ENCODE peak calls at places on chromosomes 4 and X, in eight cellular contexts. One of them, this sample, is unnamed.

GRCh38 chr4:38368612-38369011 is 295.4 kb upstream of the KLF3 start:
- DNase-seq in glutamatergic neuron: no peak
- DNase-seq in coronary artery: no peak
- DNase-seq in colonic mucosa: no peak
- DNase-seq in RWPE1: peak
- DNase-seq in progenitor cell of endocrine pancreas: no peak
- DNase-seq in neural progenitor cell: no peak
- DNase-seq in uterus: no peak
- DNase-seq in this sample: no peak

GRCh38 chrX:10636337-10636736 is 16.0 kb upstream of the MID1 start:
- DNase-seq in glutamatergic neuron: peak
- DNase-seq in coronary artery: no peak
- DNase-seq in colonic mucosa: peak
- DNase-seq in RWPE1: peak
- DNase-seq in progenitor cell of endocrine pancreas: no peak
- DNase-seq in neural progenitor cell: peak
- DNase-seq in uterus: peak
- DNase-seq in this sample: no peak

GRCh38 chrX:74242050-74242449 is 61.9 kb upstream of the ZCCHC13 start:
- DNase-seq in glutamatergic neuron: no peak
- DNase-seq in coronary artery: no peak
- DNase-seq in colonic mucosa: no peak
- DNase-seq in RWPE1: no peak
- DNase-seq in progenitor cell of endocrine pancreas: no peak
- DNase-seq in neural progenitor cell: no peak
- DNase-seq in uterus: no peak
- DNase-seq in this sample: no peak

GRCh38 chr4:48483006-48483776 is at the start of gene SLC10A4:
- DNase-seq in glutamatergic neuron: peak
- DNase-seq in coronary artery: no peak
- DNase-seq in colonic mucosa: no peak
- DNase-seq in RWPE1: no peak
- DNase-seq in progenitor cell of endocrine pancreas: peak
- DNase-seq in neural progenitor cell: peak
- DNase-seq in uterus: no peak
- DNase-seq in this sample: peak

GRCh38 chr4:78829296-78829695 is 53.1 kb downstream of the BMP2K start:
- DNase-seq in glutamatergic neuron: no peak
- DNase-seq in coronary artery: no peak
- DNase-seq in colonic mucosa: no peak
- DNase-seq in RWPE1: no peak
- DNase-seq in progenitor cell of endocrine pancreas: no peak
- DNase-seq in neural progenitor cell: no peak
- DNase-seq in uterus: no peak
- DNase-seq in this sample: no peak

GRCh38 chr4:153573881-153574807 is 108.0 kb downstream of the TMEM131L start:
- DNase-seq in glutamatergic neuron: no peak
- DNase-seq in coronary artery: no peak
- DNase-seq in colonic mucosa: peak
- DNase-seq in RWPE1: peak
- DNase-seq in progenitor cell of endocrine pancreas: no peak
- DNase-seq in neural progenitor cell: peak
- DNase-seq in uterus: peak
- DNase-seq in this sample: no peak

GRCh38 chrX:7574325-7574724 is 268.6 kb upstream of the VCX start:
- DNase-seq in glutamatergic neuron: no peak
- DNase-seq in coronary artery: no peak
- DNase-seq in colonic mucosa: no peak
- DNase-seq in RWPE1: peak
- DNase-seq in progenitor cell of endocrine pancreas: peak
- DNase-seq in neural progenitor cell: peak
- DNase-seq in uterus: no peak
- DNase-seq in this sample: peak

GRCh38 chrX:55816023-55816422 is 98.5 kb downstream of the RRAGB start:
- DNase-seq in glutamatergic neuron: no peak
- DNase-seq in coronary artery: no peak
- DNase-seq in colonic mucosa: no peak
- DNase-seq in RWPE1: no peak
- DNase-seq in progenitor cell of endocrine pancreas: no peak
- DNase-seq in neural progenitor cell: no peak
- DNase-seq in uterus: no peak
- DNase-seq in this sample: no peak

GRCh38 chr4:8850074-8850829 is 21.4 kb downstream of the HMX1 start:
- DNase-seq in glutamatergic neuron: peak
- DNase-seq in coronary artery: no peak
- DNase-seq in colonic mucosa: no peak
- DNase-seq in RWPE1: no peak
- DNase-seq in progenitor cell of endocrine pancreas: no peak
- DNase-seq in neural progenitor cell: no peak
- DNase-seq in uterus: no peak
- DNase-seq in this sample: no peak

GRCh38 chr4:83010522-83011318 is at the start of gene LIN54:
- DNase-seq in glutamatergic neuron: peak
- DNase-seq in coronary artery: peak
- DNase-seq in colonic mucosa: peak
- DNase-seq in RWPE1: peak
- DNase-seq in progenitor cell of endocrine pancreas: peak
- DNase-seq in neural progenitor cell: peak
- DNase-seq in uterus: peak
- DNase-seq in this sample: peak

GRCh38 chr4:133147922-133148689 is 988 bp upstream of the PCDH10 start:
- DNase-seq in glutamatergic neuron: peak
- DNase-seq in coronary artery: peak
- DNase-seq in colonic mucosa: no peak
- DNase-seq in RWPE1: no peak
- DNase-seq in progenitor cell of endocrine pancreas: no peak
- DNase-seq in neural progenitor cell: peak
- DNase-seq in uterus: no peak
- DNase-seq in this sample: peak

GRCh38 chrX:134883134-134883700 is 107.6 kb upstream of the SMIM10 start:
- DNase-seq in glutamatergic neuron: no peak
- DNase-seq in coronary artery: no peak
- DNase-seq in colonic mucosa: no peak
- DNase-seq in RWPE1: no peak
- DNase-seq in progenitor cell of endocrine pancreas: no peak
- DNase-seq in neural progenitor cell: no peak
- DNase-seq in uterus: no peak
- DNase-seq in this sample: no peak

GRCh38 chr4:65046496-65047101 is 623.7 kb downstream of the EPHA5 start:
- DNase-seq in glutamatergic neuron: peak
- DNase-seq in coronary artery: no peak
- DNase-seq in colonic mucosa: no peak
- DNase-seq in RWPE1: peak
- DNase-seq in progenitor cell of endocrine pancreas: no peak
- DNase-seq in neural progenitor cell: no peak
- DNase-seq in uterus: no peak
- DNase-seq in this sample: no peak

GRCh38 chrX:52979568-52979967 is 21.2 kb upstream of the FAM156A start:
- DNase-seq in glutamatergic neuron: no peak
- DNase-seq in coronary artery: no peak
- DNase-seq in colonic mucosa: no peak
- DNase-seq in RWPE1: no peak
- DNase-seq in progenitor cell of endocrine pancreas: no peak
- DNase-seq in neural progenitor cell: no peak
- DNase-seq in uterus: no peak
- DNase-seq in this sample: no peak

GRCh38 chrX:8405631-8406030 is 59.0 kb upstream of the VCX3B start:
- DNase-seq in glutamatergic neuron: no peak
- DNase-seq in coronary artery: no peak
- DNase-seq in colonic mucosa: no peak
- DNase-seq in RWPE1: no peak
- DNase-seq in progenitor cell of endocrine pancreas: no peak
- DNase-seq in neural progenitor cell: no peak
- DNase-seq in uterus: no peak
- DNase-seq in this sample: no peak

GRCh38 chrX:152926279-152926678 is 28.4 kb downstream of the ZNF185 start:
- DNase-seq in glutamatergic neuron: no peak
- DNase-seq in coronary artery: no peak
- DNase-seq in colonic mucosa: peak
- DNase-seq in RWPE1: peak
- DNase-seq in progenitor cell of endocrine pancreas: peak
- DNase-seq in neural progenitor cell: peak
- DNase-seq in uterus: peak
- DNase-seq in this sample: peak
- TF ChIP-seq CTCF in glutamatergic neuron: peak
- TF ChIP-seq CTCF in coronary artery: no peak
- TF ChIP-seq CTCF in colonic mucosa: peak
- TF ChIP-seq CTCF in RWPE1: peak
- TF ChIP-seq CTCF in progenitor cell of endocrine pancreas: peak
- TF ChIP-seq CTCF in neural progenitor cell: peak
- TF ChIP-seq CTCF in uterus: peak
- TF ChIP-seq CTCF in this sample: peak

GRCh38 chr4:101187837-101188236 is 159.5 kb downstream of the PPP3CA start:
- DNase-seq in glutamatergic neuron: no peak
- DNase-seq in coronary artery: no peak
- DNase-seq in colonic mucosa: no peak
- DNase-seq in RWPE1: no peak
- DNase-seq in progenitor cell of endocrine pancreas: no peak
- DNase-seq in neural progenitor cell: no peak
- DNase-seq in uterus: no peak
- DNase-seq in this sample: no peak
- TF ChIP-seq CTCF in glutamatergic neuron: no peak
- TF ChIP-seq CTCF in coronary artery: no peak
- TF ChIP-seq CTCF in colonic mucosa: no peak
- TF ChIP-seq CTCF in RWPE1: peak
- TF ChIP-seq CTCF in progenitor cell of endocrine pancreas: no peak
- TF ChIP-seq CTCF in neural progenitor cell: no peak
- TF ChIP-seq CTCF in uterus: no peak
- TF ChIP-seq CTCF in this sample: no peak

DNA sequence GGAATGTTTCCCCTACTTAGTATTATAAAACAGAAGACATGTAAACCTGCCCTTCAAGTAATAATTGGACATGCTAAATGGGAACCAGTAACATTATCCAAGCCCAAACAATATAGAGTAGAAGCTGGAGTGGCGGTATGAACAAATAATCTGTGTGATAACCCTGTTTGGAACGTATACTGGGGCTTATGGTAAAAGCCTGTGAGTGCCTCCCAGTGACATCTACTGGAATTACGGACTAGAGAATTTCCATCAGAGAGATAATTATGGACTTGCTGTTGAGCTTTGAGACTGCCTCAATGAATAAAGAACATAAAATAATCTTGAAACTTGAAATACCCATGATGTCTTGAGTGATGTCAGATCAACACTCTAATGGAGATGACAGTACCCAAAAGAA is 406.3 kb upstream of the GRIA3 start:
- DNase-seq in glutamatergic neuron: no peak
- DNase-seq in coronary artery: no peak
- DNase-seq in colonic mucosa: no peak
- DNase-seq in RWPE1: no peak
- DNase-seq in progenitor cell of endocrine pancreas: no peak
- DNase-seq in neural progenitor cell: no peak
- DNase-seq in uterus: no peak
- DNase-seq in this sample: no peak
- TF ChIP-seq CTCF in glutamatergic neuron: no peak
- TF ChIP-seq CTCF in coronary artery: no peak
- TF ChIP-seq CTCF in colonic mucosa: no peak
- TF ChIP-seq CTCF in RWPE1: no peak
- TF ChIP-seq CTCF in progenitor cell of endocrine pancreas: no peak
- TF ChIP-seq CTCF in neural progenitor cell: peak
- TF ChIP-seq CTCF in uterus: no peak
- TF ChIP-seq CTCF in this sample: no peak

GRCh38 chr4:148852092-148852699 is 410.0 kb upstream of the NR3C2 start:
- DNase-seq in glutamatergic neuron: no peak
- DNase-seq in coronary artery: no peak
- DNase-seq in colonic mucosa: no peak
- DNase-seq in RWPE1: no peak
- DNase-seq in progenitor cell of endocrine pancreas: no peak
- DNase-seq in neural progenitor cell: no peak
- DNase-seq in uterus: no peak
- DNase-seq in this sample: no peak
- TF ChIP-seq CTCF in glutamatergic neuron: no peak
- TF ChIP-seq CTCF in coronary artery: no peak
- TF ChIP-seq CTCF in colonic mucosa: no peak
- TF ChIP-seq CTCF in RWPE1: no peak
- TF ChIP-seq CTCF in progenitor cell of endocrine pancreas: no peak
- TF ChIP-seq CTCF in neural progenitor cell: peak
- TF ChIP-seq CTCF in uterus: no peak
- TF ChIP-seq CTCF in this sample: no peak